ENCODE peak calls at places on chromosome 22, in four cellular contexts. R, E, T and C are unnamed samples. For H3K27me3, the result is how much of the 10 kb centered on the place peaks cover.

GRCh38 chr22:37745548-37746365 is 48.9 kb downstream of the TRIOBP start:
- DNase-seq in E (peak), R (peak), T (no peak), C (no peak)

GRCh38 chr22:27195104-27195503 is 537.7 kb downstream of the MIAT start:
- DNase-seq in T (no peak), R (no peak), E (no peak), C (no peak)

GRCh38 chr22:43110927-43111623 is 525 bp downstream of the BIK start:
- DNase-seq in T (no peak), R (no peak), E (no peak), C (no peak)

GRCh38 chr22:47850644-47851151 is 1088.2 kb downstream of the TBC1D22A start:
- DNase-seq in E (peak), R (no peak), T (no peak), C (no peak)

GRCh38 chr22:31173386-31174145 is 13.6 kb downstream of the RNF185 start:
- DNase-seq in E (no peak), R (no peak), T (no peak), C (peak)

GRCh38 chr22:28430656-28431055 is 249.0 kb downstream of the TTC28 start:
- DNase-seq in E (no peak), R (no peak), T (no peak), C (no peak)

GRCh38 chr22:22463855-22464540 is 44.5 kb downstream of the ZNF280B start:
- DNase-seq in T (peak), R (peak), E (peak), C (peak)

GRCh38 chr22:43823353-43823908 is 11.3 kb upstream of the EFCAB6 start:
- DNase-seq in T (no peak), R (peak), E (no peak), C (no peak)

GRCh38 chr22:43343262-43343988 is at the start of gene SCUBE1:
- DNase-seq in T (no peak), E (peak), R (no peak), C (no peak)

GRCh38 chr22:42648368-42649260 is 578 bp downstream of the CYB5R3 start:
- DNase-seq in E (peak), R (peak), T (no peak), C (no peak)

GRCh38 chr22:29070490-29070889 is 2.3 kb upstream of the KREMEN1 start:
- DNase-seq in T (no peak), E (no peak), R (no peak), C (no peak)

GRCh38 chr22:28983788-28984441 is 77.7 kb downstream of the C22orf31 start:
- DNase-seq in T (no peak), R (no peak), E (no peak), C (no peak)

GRCh38 chr22:22897947-22898346 is 10.3 kb downstream of the IGLL5 start:
- DNase-seq in R (no peak), E (no peak), T (no peak), C (no peak)

GRCh38 chr22:32522237-32522636 is 47.6 kb downstream of the FBXO7 start:
- DNase-seq in R (no peak), E (no peak), T (no peak), C (no peak)

GRCh38 chr22:27174970-27175369 is 517.6 kb downstream of the MIAT start:
- DNase-seq in T (no peak), R (no peak), E (no peak), C (no peak)

GRCh38 chr22:41435560-41435959 is 11.0 kb downstream of the TOB2 start:
- DNase-seq in T (no peak), R (no peak), E (no peak), C (no peak)

GRCh38 chr22:22698263-22698750 is 53.9 kb downstream of the GGTLC2 start:
- DNase-seq in T (no peak), E (no peak), R (no peak), C (no peak)

GRCh38 chr22:26620197-26620596 is 1.6 kb upstream of the CRYBA4 start:
- DNase-seq in T (no peak), E (no peak), R (no peak), C (no peak)

GRCh38 chr22:42076764-42077485 is 2.6 kb upstream of the SMDT1 start:
- DNase-seq in T (no peak), E (no peak), R (no peak), C (no peak)

GRCh38 chr22:27730649-27731433 is 70.7 kb downstream of the MN1 start:
- DNase-seq in R (no peak), E (no peak), T (no peak), C (no peak)

GRCh38 chr22:40512426-40513136 is 123.9 kb downstream of the MRTFA start:
- DNase-seq in E (no peak), R (peak), T (no peak), C (peak)

GRCh38 chr22:31085493-31085824 is 4.3 kb downstream of the SMTN start:
- DNase-seq in T (no peak), R (no peak), E (no peak), C (no peak)

GRCh38 chr22:32775957-32776356 is 25.5 kb upstream of the TIMP3 start:
- DNase-seq in E (peak), R (peak), T (no peak), C (no peak)

GRCh38 chr22:35355744-35356420 is 25.0 kb upstream of the HMOX1 start:
- DNase-seq in E (no peak), R (no peak), T (no peak), C (no peak)

GRCh38 chr22:27677895-27678458 is 123.6 kb downstream of the MN1 start:
- DNase-seq in E (no peak), R (no peak), T (no peak), C (no peak)

GRCh38 chr22:33105501-33105911 is 47.3 kb upstream of the SYN3 start:
- DNase-seq in E (no peak), T (no peak), R (no peak), C (no peak)

GRCh38 chr22:32531955-32532818 is 57.6 kb downstream of the FBXO7 start:
- DNase-seq in T (no peak), E (peak), R (peak), C (no peak)

GRCh38 chr22:25563757-25564319 is 637 bp upstream of the GRK3 start:
- DNase-seq in R (peak), T (no peak), E (peak), C (no peak)

GRCh38 chr22:32587449-32587848 is 112.8 kb downstream of the FBXO7 start:
- DNase-seq in T (no peak), R (no peak), E (no peak), C (no peak)

GRCh38 chr22:40951795-40952602 is 821 bp downstream of the RBX1 start:
- DNase-seq in T (no peak), E (peak), R (no peak), C (no peak)

GRCh38 chr22:45064313-45065268 is 54.8 kb upstream of the PHF21B start:
- DNase-seq in R (no peak), T (no peak), E (peak), C (no peak)

GRCh38 chr22:28369849-28370248 is 309.8 kb downstream of the TTC28 start:
- DNase-seq in E (peak), R (no peak), T (no peak), C (no peak)

GRCh38 chr22:17939011-17939410 is 85.3 kb downstream of the MICAL3 start:
- DNase-seq in R (no peak), T (no peak), E (no peak), C (no peak)

GRCh38 chr22:19258371-19258770 is 33.1 kb downstream of the CLTCL1 start:
- DNase-seq in E (no peak), R (no peak), T (no peak), C (no peak)
- TF ChIP-seq TCF7L2 in E (no peak), R (no peak), T (no peak), C (no peak)

GRCh38 chr22:38882972-38883622 is 11.1 kb upstream of the CBX6 start:
- DNase-seq in E (no peak), R (no peak), T (no peak), C (no peak)

GRCh38 chr22:38879961-38880360 is 7.9 kb upstream of the CBX6 start:
- DNase-seq in E (no peak), T (no peak), R (no peak), C (no peak)

GRCh38 chr22:38882480-38882879 is 10.5 kb upstream of the CBX6 start:
- DNase-seq in R (no peak), T (no peak), E (no peak), C (no peak)

GRCh38 chr22:38881464-38881871 is 9.5 kb upstream of the CBX6 start:
- DNase-seq in E (no peak), T (no peak), R (no peak), C (no peak)

DNA sequence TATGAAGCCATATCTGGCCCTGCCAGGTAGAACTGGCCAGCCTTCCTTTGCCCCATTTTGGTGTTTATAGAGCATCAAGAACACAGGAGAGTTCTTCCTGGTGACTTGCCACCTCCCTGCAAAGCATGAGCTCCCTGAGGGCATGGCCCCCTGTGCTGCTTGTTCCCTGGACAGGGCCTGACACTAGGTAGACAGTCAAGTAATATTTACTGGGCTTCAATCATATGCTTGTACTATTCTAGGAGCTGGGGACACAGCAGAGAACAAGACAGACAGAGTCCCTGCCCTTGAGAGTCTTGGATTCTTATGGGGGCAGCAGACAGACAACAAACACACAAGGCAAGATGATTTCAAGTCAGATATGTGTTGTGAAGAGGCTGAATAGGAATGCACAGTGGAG is 10.0 kb upstream of the CBX6 start:
- DNase-seq in T (no peak), R (no peak), E (no peak), C (no peak)
- H3K27me3 ChIP-seq in T (under half), R (under half), E (under half), C (under half)

GRCh38 chr22:48894064-48894671 is 933.5 kb downstream of the BRD1 start:
- DNase-seq in R (no peak), E (peak), T (no peak), C (no peak)

GRCh38 chr22:48893288-48894063 is 934.2 kb downstream of the BRD1 start:
- DNase-seq in T (no peak), E (no peak), R (no peak), C (no peak)

GRCh38 chr22:48895341-48895740 is 932.3 kb downstream of the BRD1 start:
- DNase-seq in E (no peak), R (no peak), T (no peak), C (no peak)

GRCh38 chr22:48895831-48896765 is 931.6 kb downstream of the BRD1 start:
- DNase-seq in E (no peak), T (no peak), R (no peak), C (no peak)

GRCh38 chr22:48894804-48895250 is 932.8 kb downstream of the BRD1 start:
- DNase-seq in R (no peak), E (no peak), T (no peak), C (no peak)
- TF ChIP-seq REST in R (no peak), E (no peak), T (no peak), C (no peak)

DNA sequence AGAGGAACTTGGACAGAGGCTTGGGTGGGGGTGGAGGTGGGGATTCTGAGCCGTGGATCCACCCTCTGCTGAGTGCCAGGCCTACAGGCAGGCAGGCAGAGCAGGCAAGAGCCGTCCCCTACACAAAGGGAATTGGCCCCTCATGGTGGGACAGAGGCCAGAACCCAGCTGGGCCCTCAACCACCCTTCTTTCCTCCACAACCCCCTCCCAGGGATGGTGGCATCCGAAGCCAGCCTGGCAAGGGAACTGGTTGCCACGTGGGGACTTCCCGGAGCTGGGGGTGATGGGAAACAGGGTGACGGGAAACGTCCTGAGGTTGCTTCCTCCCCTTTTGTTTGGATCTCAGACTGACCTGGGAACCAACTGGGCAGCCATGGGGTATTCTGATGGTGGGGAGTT is 31.7 kb downstream of the TXN2 start:
- DNase-seq in R (no peak), T (no peak), E (no peak), C (no peak)
- TF ChIP-seq TCF7L2 in R (no peak), T (no peak), E (no peak), C (no peak)

GRCh38 chr22:49734882-49735281 is 92.8 kb downstream of the BRD1 start:
- DNase-seq in E (no peak), T (no peak), R (no peak), C (no peak)

GRCh38 chr22:49734390-49734789 is 93.3 kb downstream of the BRD1 start:
- DNase-seq in R (no peak), T (no peak), E (no peak), C (no peak)

GRCh38 chr22:49736538-49736937 is 91.1 kb downstream of the BRD1 start:
- DNase-seq in R (no peak), T (no peak), E (no peak), C (no peak)

GRCh38 chr22:49737101-49737551 is 90.5 kb downstream of the BRD1 start:
- DNase-seq in T (no peak), E (no peak), R (no peak), C (no peak)

DNA sequence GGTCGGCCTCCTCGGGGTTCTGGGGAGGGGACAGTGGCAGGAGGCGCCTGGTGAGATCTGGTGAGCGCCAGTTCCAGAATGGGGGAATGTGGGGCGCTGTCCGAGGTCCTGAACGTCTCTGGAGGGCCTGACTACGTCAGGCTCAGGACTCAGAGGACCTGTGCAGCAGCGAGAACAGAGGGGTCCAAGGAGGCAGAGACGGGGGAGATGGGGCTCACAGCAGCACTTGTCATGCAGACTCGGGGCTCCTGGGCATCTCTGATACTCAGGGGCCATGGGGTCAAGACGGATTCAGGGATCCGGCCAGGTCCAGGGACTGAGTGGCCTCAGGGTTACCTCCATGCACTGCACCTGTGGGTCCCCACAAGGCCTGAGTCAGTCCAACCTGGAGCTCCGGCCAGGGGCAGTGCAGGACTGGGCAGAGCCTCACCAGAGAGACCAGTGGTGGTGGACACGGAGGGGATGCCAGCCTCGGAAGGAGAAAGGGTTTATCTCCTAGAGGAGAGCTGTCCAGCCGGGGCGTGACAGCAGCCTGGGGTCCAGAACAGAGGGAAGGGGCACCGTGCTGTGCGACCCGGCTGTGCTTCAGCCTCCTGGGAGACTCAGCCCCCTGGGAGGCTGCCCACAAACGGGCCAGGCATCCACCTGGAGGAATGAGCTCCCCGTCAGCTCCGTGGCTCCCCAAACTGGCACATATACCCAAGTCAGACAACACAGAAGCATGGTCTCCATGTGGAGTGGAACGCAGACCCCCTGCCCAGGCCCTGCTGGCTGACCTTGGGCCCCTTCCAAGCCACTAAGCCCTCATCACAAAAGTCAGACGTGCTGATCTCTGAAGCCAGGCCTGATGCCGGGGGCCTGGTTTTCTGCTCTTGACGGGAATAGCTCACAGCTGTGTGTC is 92.0 kb downstream of the BRD1 start:
- DNase-seq in T (no peak), R (no peak), E (peak), C (no peak)
- H3K27me3 ChIP-seq in T (under half), R (half or more), E (under half), C (under half)

DNA sequence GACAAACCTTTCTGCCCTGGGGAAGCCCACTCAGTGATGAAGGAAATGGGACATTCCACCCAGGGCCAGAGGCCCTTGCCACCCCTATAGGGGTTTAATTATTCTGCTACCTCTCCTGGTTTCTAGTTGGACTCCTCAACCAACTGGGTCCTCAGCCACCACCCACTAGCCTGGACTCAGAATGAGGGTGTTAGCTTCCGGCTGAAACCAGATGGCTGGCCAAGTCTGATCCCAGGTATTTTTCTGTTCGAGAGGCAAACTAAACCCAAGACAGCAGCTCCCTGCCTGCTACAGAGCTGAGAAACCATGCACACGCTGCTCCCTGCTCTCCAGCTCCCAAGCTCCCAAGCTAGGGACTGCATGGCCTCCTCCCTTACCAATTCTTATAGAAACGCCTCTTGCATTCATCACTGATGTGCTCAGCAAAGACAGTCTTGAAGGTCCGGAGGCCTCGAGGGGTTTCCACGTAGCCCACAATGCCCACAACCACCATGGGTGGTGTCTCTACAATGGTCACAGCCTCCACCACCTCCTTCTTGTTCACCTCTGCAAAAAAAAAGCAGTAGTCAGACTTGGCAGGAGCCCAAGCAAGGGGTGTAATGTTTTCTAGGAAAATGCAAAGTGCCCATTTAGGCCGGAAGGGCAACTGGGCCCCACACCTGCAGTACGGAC is 2.2 kb downstream of the RPL3 start:
- DNase-seq in R (no peak), T (no peak), E (no peak), C (no peak)
- TF ChIP-seq REST in R (no peak), T (no peak), E (no peak), C (no peak)